ENCODE peak calls at places on chromosomes 5 and 9, in six cellular contexts. One of them, this sample, is unnamed.

GRCh38 chr5:100779669-100780375 is 123.3 kb downstream of the ST8SIA4 start:
- DNase-seq in GM12891: no peak
- DNase-seq in K562: no peak
- DNase-seq in H1: no peak
- DNase-seq in HepG2: no peak
- DNase-seq in GM12878: no peak
- DNase-seq in this sample: no peak

GRCh38 chr5:71882826-71883744 is 164.0 kb downstream of the CARTPT start:
- DNase-seq in GM12891: no peak
- DNase-seq in K562: no peak
- DNase-seq in H1: no peak
- DNase-seq in HepG2: no peak
- DNase-seq in GM12878: no peak
- DNase-seq in this sample: no peak

GRCh38 chr9:35605336-35606137 is 475 bp downstream of the TESK1 start:
- DNase-seq in GM12891: peak; percentile 60
- DNase-seq in K562: no peak
- DNase-seq in H1: peak; percentile 68
- DNase-seq in HepG2: no peak
- DNase-seq in GM12878: no peak
- DNase-seq in this sample: peak; percentile 45

GRCh38 chr9:37972346-37972745 is 68.4 kb upstream of the SLC25A51 start:
- DNase-seq in GM12891: no peak
- DNase-seq in K562: no peak
- DNase-seq in H1: no peak
- DNase-seq in HepG2: no peak
- DNase-seq in GM12878: no peak
- DNase-seq in this sample: no peak

GRCh38 chr5:52069997-52070396 is 686.7 kb downstream of the ISL1 start:
- DNase-seq in GM12891: no peak
- DNase-seq in K562: no peak
- DNase-seq in H1: no peak
- DNase-seq in HepG2: no peak
- DNase-seq in GM12878: no peak
- DNase-seq in this sample: no peak

GRCh38 chr5:143569213-143569663 is 165.8 kb upstream of the NR3C1 start:
- DNase-seq in GM12891: no peak
- DNase-seq in K562: no peak
- DNase-seq in H1: no peak
- DNase-seq in HepG2: peak; percentile 82
- DNase-seq in GM12878: no peak
- DNase-seq in this sample: no peak

GRCh38 chr9:93589688-93590087 is 13.3 kb downstream of the PHF2 start:
- DNase-seq in GM12891: no peak
- DNase-seq in K562: no peak
- DNase-seq in H1: no peak
- DNase-seq in HepG2: peak; percentile 83
- DNase-seq in GM12878: no peak
- DNase-seq in this sample: no peak

GRCh38 chr5:87210076-87210475 is 57.6 kb upstream of the RASA1 start:
- DNase-seq in GM12891: no peak
- DNase-seq in K562: no peak
- DNase-seq in H1: no peak
- DNase-seq in HepG2: no peak
- DNase-seq in GM12878: no peak
- DNase-seq in this sample: no peak

GRCh38 chr9:13613296-13613695 is 333.8 kb upstream of the MPDZ start:
- DNase-seq in GM12891: no peak
- DNase-seq in K562: no peak
- DNase-seq in H1: no peak
- DNase-seq in HepG2: no peak
- DNase-seq in GM12878: no peak
- DNase-seq in this sample: no peak

GRCh38 chr9:134240371-134240770 is 76.0 kb upstream of the RNU6ATAC start:
- DNase-seq in GM12891: no peak
- DNase-seq in K562: no peak
- DNase-seq in H1: no peak
- DNase-seq in HepG2: no peak
- DNase-seq in GM12878: no peak
- DNase-seq in this sample: no peak

GRCh38 chr5:50553560-50553984 is 112.5 kb upstream of the EMB start:
- DNase-seq in GM12891: no peak
- DNase-seq in K562: no peak
- DNase-seq in H1: no peak
- DNase-seq in HepG2: no peak
- DNase-seq in GM12878: no peak
- DNase-seq in this sample: no peak

GRCh38 chr9:101587644-101588043 is 7.1 kb downstream of the PPP3R2 start:
- DNase-seq in GM12891: no peak
- DNase-seq in K562: no peak
- DNase-seq in H1: no peak
- DNase-seq in HepG2: no peak
- DNase-seq in GM12878: no peak
- DNase-seq in this sample: no peak

GRCh38 chr5:146586752-146587151 is 70.8 kb upstream of the GPR151 start:
- DNase-seq in GM12891: no peak
- DNase-seq in K562: no peak
- DNase-seq in H1: no peak
- DNase-seq in HepG2: no peak
- DNase-seq in GM12878: no peak
- DNase-seq in this sample: no peak

GRCh38 chr5:169071-169727 is 22.1 kb upstream of the LRRC14B start:
- DNase-seq in GM12891: no peak
- DNase-seq in K562: no peak
- DNase-seq in H1: no peak
- DNase-seq in HepG2: no peak
- DNase-seq in GM12878: no peak
- DNase-seq in this sample: peak; percentile 1

GRCh38 chr5:128304791-128305190 is 221.2 kb downstream of the SLC12A2 start:
- DNase-seq in GM12891: no peak
- DNase-seq in K562: no peak
- DNase-seq in H1: no peak
- DNase-seq in HepG2: no peak
- DNase-seq in GM12878: no peak
- DNase-seq in this sample: no peak

GRCh38 chr5:20972419-20972925 is 984.5 kb upstream of the CDH18 start:
- DNase-seq in GM12891: no peak
- DNase-seq in K562: no peak
- DNase-seq in H1: peak; percentile 52
- DNase-seq in HepG2: peak; percentile 3
- DNase-seq in GM12878: no peak
- DNase-seq in this sample: no peak

GRCh38 chr5:9544502-9545300 is 1.2 kb downstream of the SEMA5A start:
- DNase-seq in GM12891: peak; percentile 56
- DNase-seq in K562: peak; percentile 65
- DNase-seq in H1: peak; percentile 95
- DNase-seq in HepG2: peak; percentile 35
- DNase-seq in GM12878: no peak
- DNase-seq in this sample: peak; percentile 40

GRCh38 chr5:180803181-180804128 is 849 bp upstream of the MGAT1 start:
- DNase-seq in GM12891: peak; percentile 81
- DNase-seq in K562: peak; percentile 69
- DNase-seq in H1: no peak
- DNase-seq in HepG2: peak; percentile 48
- DNase-seq in GM12878: peak; percentile 85
- DNase-seq in this sample: peak; percentile 74

GRCh38 chr5:422323-423232 is 20.4 kb upstream of the EXOC3 start:
- DNase-seq in GM12891: no peak
- DNase-seq in K562: no peak
- DNase-seq in H1: no peak
- DNase-seq in HepG2: no peak
- DNase-seq in GM12878: no peak
- DNase-seq in this sample: no peak

GRCh38 chr5:154276932-154277331 is 86.4 kb downstream of the GALNT10 start:
- DNase-seq in GM12891: no peak
- DNase-seq in K562: peak; percentile 68
- DNase-seq in H1: no peak
- DNase-seq in HepG2: no peak
- DNase-seq in GM12878: no peak
- DNase-seq in this sample: no peak

GRCh38 chr9:124198948-124199347 is 58.8 kb upstream of the NEK6 start:
- DNase-seq in GM12891: no peak
- DNase-seq in K562: no peak
- DNase-seq in H1: no peak
- DNase-seq in HepG2: no peak
- DNase-seq in GM12878: no peak
- DNase-seq in this sample: no peak

GRCh38 chr9:124202447-124202971 is 55.2 kb upstream of the NEK6 start:
- DNase-seq in GM12891: no peak
- DNase-seq in K562: peak; percentile 90
- DNase-seq in H1: no peak
- DNase-seq in HepG2: no peak
- DNase-seq in GM12878: peak; percentile 98
- DNase-seq in this sample: peak; percentile 63

GRCh38 chr9:124199474-124199873 is 58.3 kb upstream of the NEK6 start:
- DNase-seq in GM12891: no peak
- DNase-seq in K562: no peak
- DNase-seq in H1: no peak
- DNase-seq in HepG2: no peak
- DNase-seq in GM12878: no peak
- DNase-seq in this sample: no peak

GRCh38 chr9:124196814-124197176 is 61.0 kb upstream of the NEK6 start:
- DNase-seq in GM12891: no peak
- DNase-seq in K562: no peak
- DNase-seq in H1: no peak
- DNase-seq in HepG2: no peak
- DNase-seq in GM12878: no peak
- DNase-seq in this sample: no peak

GRCh38 chr9:124197177-124198095 is 60.3 kb upstream of the NEK6 start:
- DNase-seq in GM12891: no peak
- DNase-seq in K562: peak; percentile 55
- DNase-seq in H1: no peak
- DNase-seq in HepG2: no peak
- DNase-seq in GM12878: peak; percentile 95
- DNase-seq in this sample: peak; percentile 49
- TF ChIP-seq TAF1 in GM12891: peak; percentile 63
- TF ChIP-seq TAF1 in K562: no peak
- TF ChIP-seq TAF1 in H1: no peak
- TF ChIP-seq TAF1 in HepG2: no peak
- TF ChIP-seq TAF1 in GM12878: no peak
- TF ChIP-seq TAF1 in this sample: peak; percentile 23

GRCh38 chr5:58459860-58460726 is at the start of gene PLK2:
- DNase-seq in GM12891: peak; percentile 42
- DNase-seq in K562: no peak
- DNase-seq in H1: peak; percentile 88
- DNase-seq in HepG2: peak; percentile 52
- DNase-seq in GM12878: no peak
- DNase-seq in this sample: peak; percentile 52
- TF ChIP-seq POLR2A in GM12891: no peak
- TF ChIP-seq POLR2A in K562: no peak
- TF ChIP-seq POLR2A in H1: peak; percentile 96
- TF ChIP-seq POLR2A in HepG2: peak; percentile 95
- TF ChIP-seq POLR2A in GM12878: peak; percentile 86
- TF ChIP-seq POLR2A in this sample: peak; percentile 70

GRCh38 chr9:6781476-6781875 is 23.7 kb downstream of the KDM4C start:
- DNase-seq in GM12891: no peak
- DNase-seq in K562: no peak
- DNase-seq in H1: no peak
- DNase-seq in HepG2: peak; percentile 93
- DNase-seq in GM12878: no peak
- DNase-seq in this sample: no peak

GRCh38 chr9:6777218-6777902 is 19.6 kb downstream of the KDM4C start:
- DNase-seq in GM12891: no peak
- DNase-seq in K562: no peak
- DNase-seq in H1: no peak
- DNase-seq in HepG2: no peak
- DNase-seq in GM12878: no peak
- DNase-seq in this sample: no peak

GRCh38 chr9:6782378-6782777 is 24.6 kb downstream of the KDM4C start:
- DNase-seq in GM12891: no peak
- DNase-seq in K562: no peak
- DNase-seq in H1: no peak
- DNase-seq in HepG2: no peak
- DNase-seq in GM12878: no peak
- DNase-seq in this sample: no peak

GRCh38 chr9:6780690-6781089 is 22.9 kb downstream of the KDM4C start:
- DNase-seq in GM12891: no peak
- DNase-seq in K562: no peak
- DNase-seq in H1: no peak
- DNase-seq in HepG2: no peak
- DNase-seq in GM12878: no peak
- DNase-seq in this sample: no peak

DNA sequence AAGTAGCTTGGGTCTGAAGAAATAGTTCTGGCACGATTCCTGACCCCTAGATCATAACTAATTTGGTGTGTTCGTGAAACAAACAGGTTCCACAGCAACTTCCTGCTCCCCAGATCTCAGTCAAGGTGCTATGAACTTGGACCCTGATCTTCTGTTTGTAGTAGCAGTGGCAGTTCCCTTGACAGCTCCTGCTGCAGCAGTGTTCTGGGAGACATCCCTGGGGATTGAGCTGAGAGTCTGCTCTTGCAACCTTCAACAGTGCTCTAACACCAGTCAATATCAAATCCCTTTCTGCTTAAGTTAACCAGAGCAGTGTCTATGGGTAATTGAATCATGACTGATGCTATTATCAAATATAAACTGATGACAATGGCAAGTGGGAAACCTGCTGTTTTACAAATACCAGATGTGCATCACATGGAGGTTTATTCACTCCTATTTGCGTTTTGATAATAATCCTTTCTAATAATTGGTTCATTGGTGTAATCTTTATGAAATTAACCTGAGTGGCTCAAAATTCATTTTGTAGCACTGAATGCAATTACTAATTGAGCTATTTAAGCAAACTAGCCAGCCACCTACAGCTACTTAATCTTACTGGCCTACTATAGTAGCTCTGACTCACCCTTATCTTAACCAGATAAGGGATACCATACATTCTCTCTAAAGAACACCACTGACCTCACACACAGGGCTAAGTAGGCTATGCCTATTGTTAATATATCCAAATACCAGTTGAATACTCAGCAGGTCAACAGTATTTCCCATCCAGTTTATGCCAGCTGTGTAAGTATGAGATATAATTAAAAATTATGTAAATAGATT is 21.9 kb downstream of the KDM4C start:
- DNase-seq in GM12891: no peak
- DNase-seq in K562: peak; percentile 45
- DNase-seq in H1: no peak
- DNase-seq in HepG2: peak; percentile 81
- DNase-seq in GM12878: no peak
- DNase-seq in this sample: no peak
- TF ChIP-seq POLR2AphosphoS5 in GM12891: no peak
- TF ChIP-seq POLR2AphosphoS5 in K562: no peak
- TF ChIP-seq POLR2AphosphoS5 in H1: no peak
- TF ChIP-seq POLR2AphosphoS5 in HepG2: no peak
- TF ChIP-seq POLR2AphosphoS5 in GM12878: no peak
- TF ChIP-seq POLR2AphosphoS5 in this sample: no peak

GRCh38 chr5:39584921-39585320 is 160.1 kb upstream of the DAB2 start:
- DNase-seq in GM12891: no peak
- DNase-seq in K562: no peak
- DNase-seq in H1: no peak
- DNase-seq in HepG2: no peak
- DNase-seq in GM12878: no peak
- DNase-seq in this sample: no peak

GRCh38 chr5:39579750-39580149 is 155.0 kb upstream of the DAB2 start:
- DNase-seq in GM12891: no peak
- DNase-seq in K562: no peak
- DNase-seq in H1: no peak
- DNase-seq in HepG2: no peak
- DNase-seq in GM12878: no peak
- DNase-seq in this sample: no peak

GRCh38 chr5:39580702-39581498 is 156.1 kb upstream of the DAB2 start:
- DNase-seq in GM12891: no peak
- DNase-seq in K562: no peak
- DNase-seq in H1: no peak
- DNase-seq in HepG2: no peak
- DNase-seq in GM12878: no peak
- DNase-seq in this sample: no peak

GRCh38 chr5:39578887-39579497 is 154.2 kb upstream of the DAB2 start:
- DNase-seq in GM12891: no peak
- DNase-seq in K562: no peak
- DNase-seq in H1: no peak
- DNase-seq in HepG2: no peak
- DNase-seq in GM12878: no peak
- DNase-seq in this sample: no peak
- TF ChIP-seq TAF1 in GM12891: no peak
- TF ChIP-seq TAF1 in K562: no peak
- TF ChIP-seq TAF1 in H1: no peak
- TF ChIP-seq TAF1 in HepG2: no peak
- TF ChIP-seq TAF1 in GM12878: no peak
- TF ChIP-seq TAF1 in this sample: no peak

This sample was measured in GM12892.